ENCODE peak calls at places on chromosomes 4 and X, in seven cellular contexts. I, M, E, G, Z, A and X are unnamed samples. For H3K4me1, the result is how much of the 10 kb centered on the place peaks cover.

GRCh38 chrX:149871940-149872339 is 9.0 kb upstream of the MAGEA8 start:
- DNase-seq in Z (no peak), I (peak), G (no peak), A (peak), M (peak), E (no peak), X (no peak)

GRCh38 chr4:106541253-106541652 is 172.7 kb upstream of the GIMD1 start:
- DNase-seq in E (no peak), M (no peak), A (no peak), I (no peak), Z (no peak), G (no peak), X (no peak)

GRCh38 chr4:123096038-123096437 is 173.6 kb upstream of the NUDT6 start:
- DNase-seq in M (no peak), A (no peak), Z (no peak), I (no peak), G (no peak), E (no peak), X (no peak)

GRCh38 chr4:101163936-101164335 is 183.4 kb downstream of the PPP3CA start:
- DNase-seq in Z (no peak), I (no peak), M (no peak), A (no peak), E (no peak), G (no peak), X (no peak)

GRCh38 chr4:153757407-153757806 is 2.4 kb downstream of the RNF175 start:
- DNase-seq in A (no peak), E (no peak), I (no peak), Z (no peak), G (no peak), M (peak), X (no peak)

GRCh38 chr4:26860922-26861433 is 337 bp downstream of the STIM2 start:
- DNase-seq in Z (peak), E (no peak), G (no peak), M (peak), A (no peak), I (peak), X (peak)

GRCh38 chr4:23333946-23334878 is 555.6 kb downstream of the PPARGC1A start:
- DNase-seq in A (no peak), Z (no peak), E (no peak), M (peak), G (no peak), I (peak), X (no peak)

GRCh38 chr4:131192318-131192717 is 1956.8 kb upstream of the PCDH10 start:
- DNase-seq in G (no peak), E (no peak), Z (no peak), I (no peak), A (no peak), M (no peak), X (no peak)

GRCh38 chr4:72496119-72496518 is 72.9 kb downstream of the ADAMTS3 start:
- DNase-seq in A (no peak), E (no peak), G (no peak), M (no peak), Z (no peak), I (no peak), X (no peak)

GRCh38 chr4:1356181-1356998 is 9.4 kb downstream of the UVSSA start:
- DNase-seq in Z (peak), M (peak), A (peak), I (peak), E (peak), G (no peak), X (peak)

GRCh38 chrX:82070948-82071347 is 869.0 kb downstream of the SH3BGRL start:
- DNase-seq in E (no peak), I (no peak), Z (no peak), A (no peak), M (no peak), G (no peak), X (no peak)
- H3K4me1 ChIP-seq in E (under half), I (under half), Z (under half), A (under half), M (under half), G (under half), X (under half)

GRCh38 chrX:48942895-48943294 is 14.5 kb downstream of the OTUD5 start:
- DNase-seq in I (no peak), A (no peak), E (no peak), M (no peak), G (no peak), Z (no peak), X (no peak)
- H3K4me1 ChIP-seq in I (half or more), A (under half), E (under half), M (under half), G (under half), Z (under half), X (under half)

GRCh38 chr4:135532132-135532531 is 1330.5 kb upstream of the PABPC4L start:
- DNase-seq in A (no peak), G (no peak), M (no peak), I (no peak), E (no peak), Z (no peak), X (no peak)
- H3K4me1 ChIP-seq in A (under half), G (under half), M (under half), I (under half), E (under half), Z (under half), X (under half)

DNA sequence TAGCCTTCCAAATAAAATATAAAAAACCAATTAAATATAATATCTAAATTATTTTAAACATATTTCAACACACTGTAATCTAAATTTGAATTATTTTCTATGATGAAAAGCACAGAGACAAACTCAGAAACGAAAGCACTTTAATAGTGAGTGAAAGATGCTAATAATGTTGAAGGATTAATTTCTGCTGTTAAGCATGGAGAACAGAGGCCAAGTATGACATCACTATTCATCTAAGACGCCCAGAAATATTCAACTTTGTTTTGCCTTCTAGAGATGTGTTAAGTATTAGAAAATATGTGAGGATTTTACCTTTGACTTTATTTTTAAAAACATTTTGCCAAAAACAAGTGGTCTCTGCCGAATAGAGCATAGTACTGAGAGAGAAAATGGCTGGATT is 19.3 kb downstream of the ARHGEF6 start:
- DNase-seq in E (no peak), Z (no peak), I (no peak), G (no peak), M (no peak), A (no peak), X (no peak)
- H3K4me1 ChIP-seq in E (under half), Z (under half), I (under half), G (under half), M (under half), A (under half), X (under half)

GRCh38 chr4:76194325-76194724 is 19.3 kb downstream of the SCARB2 start:
- DNase-seq in Z (no peak), A (peak), I (no peak), M (no peak), E (no peak), G (no peak), X (no peak)
- H3K4me1 ChIP-seq in Z (under half), A (half or more), I (under half), M (under half), E (under half), G (half or more), X (under half)

GRCh38 chr4:128310266-128310697 is 22.7 kb upstream of the PGRMC2 start:
- DNase-seq in Z (peak), G (no peak), E (no peak), I (no peak), A (no peak), M (peak), X (no peak)

GRCh38 chr4:128320656-128321055 is 33.0 kb upstream of the PGRMC2 start:
- DNase-seq in A (no peak), M (no peak), I (no peak), G (no peak), Z (no peak), E (no peak), X (no peak)

GRCh38 chr4:128311659-128312392 is 24.2 kb upstream of the PGRMC2 start:
- DNase-seq in G (no peak), A (no peak), Z (no peak), E (no peak), M (no peak), I (no peak), X (no peak)

DNA sequence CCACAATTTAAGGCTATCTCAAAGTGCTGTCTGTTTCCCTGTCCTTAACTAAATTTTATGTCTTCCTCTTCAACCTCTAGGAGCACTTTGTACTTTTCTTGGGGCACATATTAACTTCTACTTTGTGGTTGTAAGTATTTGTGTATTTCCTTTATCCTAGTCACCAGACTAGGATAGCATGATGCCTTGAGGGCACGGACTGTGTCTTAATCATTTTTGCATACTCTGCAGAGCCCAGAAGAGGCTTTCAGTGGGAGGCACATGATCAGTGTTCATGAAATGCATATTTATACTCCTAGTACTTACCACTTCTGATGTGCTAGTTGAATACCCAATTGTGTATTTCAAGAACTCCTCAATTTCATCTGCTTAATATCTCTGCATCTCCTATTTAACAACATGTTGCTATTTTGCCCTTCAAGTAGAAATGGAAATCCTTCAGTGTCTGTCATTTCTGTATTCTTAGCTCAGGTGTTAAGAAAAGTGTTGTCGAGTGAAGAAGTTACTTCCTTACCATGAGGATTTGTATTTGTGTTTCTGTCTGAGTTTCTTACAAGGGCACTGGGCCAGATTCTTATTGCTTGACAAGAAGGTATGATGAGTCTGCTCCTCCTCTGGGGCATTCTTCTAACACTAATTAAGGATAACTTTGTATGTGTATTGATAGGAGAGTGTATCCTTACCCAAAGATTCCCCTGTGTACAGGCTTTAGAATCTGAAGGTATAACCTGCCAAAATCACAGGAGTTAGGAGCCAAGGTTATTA is 28.3 kb upstream of the PGRMC2 start:
- DNase-seq in G (no peak), I (no peak), E (no peak), M (no peak), A (no peak), Z (no peak), X (no peak)
- H3K4me1 ChIP-seq in G (under half), I (under half), E (under half), M (under half), A (under half), Z (under half), X (under half)